ENCODE peak calls at places on chromosomes 6 and 20, in seven cellular contexts. E is PC-3, X is lower lobe of right lung, N is caudate nucleus, U is pancreas, Q is OCI-LY7, W is endodermal cell. Z is an unnamed sample.
A peak's percentile ranks its signal among the peaks of the same experiment; 100 is the strongest.

GRCh38 chr20:21577551-21577950 is 63.7 kb upstream of the NKX2-2 start:
- DNase-seq in X (no peak), W (no peak), N (no peak), Q (no peak), U (no peak), E (no peak), Z (no peak)

GRCh38 chr20:36572701-36573102 is 695 bp upstream of the TGIF2 start:
- DNase-seq in U (peak; percentile 30), W (no peak), N (no peak), X (no peak), E (no peak), Q (no peak), Z (peak; percentile 61)

GRCh38 chr6:151716446-151717047 is 90.9 kb upstream of the ESR1 start:
- DNase-seq in X (peak; percentile 54), W (peak; percentile 78), Q (peak; percentile 14), N (no peak), E (peak; percentile 56), U (no peak), Z (peak; percentile 16)

GRCh38 chr6:97524846-97525245 is 241.8 kb upstream of the MMS22L start:
- DNase-seq in X (no peak), W (peak; percentile 88), E (peak; percentile 2), U (no peak), N (no peak), Q (no peak), Z (no peak)

GRCh38 chr6:122789078-122789861 is at the start of gene SMPDL3A:
- DNase-seq in N (peak; percentile 31), X (peak; percentile 83), Q (no peak), E (peak; percentile 72), U (peak; percentile 80), W (peak; percentile 93), Z (no peak)

GRCh38 chr20:37538003-37538402 is 10.3 kb upstream of the BLCAP start:
- DNase-seq in X (no peak), U (no peak), Q (no peak), W (peak; percentile 38), N (no peak), E (peak; percentile 86), Z (no peak)

GRCh38 chr6:70954750-70955149 is 2.1 kb downstream of the B3GAT2 start:
- DNase-seq in Q (no peak), U (no peak), N (no peak), X (no peak), E (no peak), W (peak; percentile 49), Z (no peak)

GRCh38 chr6:100342830-100343229 is 121.9 kb downstream of the SIM1 start:
- DNase-seq in U (no peak), E (no peak), W (no peak), Q (no peak), N (no peak), X (no peak), Z (no peak)

GRCh38 chr20:4519530-4519929 is 202.2 kb upstream of the PRND start:
- DNase-seq in N (no peak), X (peak; percentile 46), Q (no peak), U (no peak), E (peak; percentile 46), W (peak; percentile 91), Z (no peak)

GRCh38 chr20:41538810-41539596 is 79.2 kb downstream of the CHD6 start:
- DNase-seq in U (no peak), W (no peak), Q (no peak), N (no peak), X (no peak), E (no peak), Z (no peak)

GRCh38 chr6:43009124-43009523 is 4.6 kb downstream of the MEA1 start:
- DNase-seq in E (peak; percentile 58), X (no peak), U (peak; percentile 42), Q (peak; percentile 74), N (no peak), W (peak; percentile 76), Z (peak; percentile 33)

GRCh38 chr6:146850238-146850896 is 251.6 kb downstream of the ADGB start:
- DNase-seq in Q (no peak), N (no peak), W (no peak), U (no peak), X (no peak), E (peak; percentile 45), Z (no peak)

GRCh38 chr20:18224968-18225568 is 63.3 kb upstream of the ZNF133 start:
- DNase-seq in E (peak; percentile 82), N (peak; percentile 27), W (peak; percentile 77), X (no peak), U (peak; percentile 39), Q (no peak), Z (no peak)

GRCh38 chr20:14561733-14562132 is 224.3 kb upstream of the FLRT3 start:
- DNase-seq in W (no peak), N (no peak), Q (no peak), E (no peak), X (no peak), U (no peak), Z (no peak)

GRCh38 chr20:34111057-34111711 is 859 bp downstream of the EIF2S2 start:
- DNase-seq in N (no peak), W (no peak), X (no peak), Q (peak; percentile 38), E (peak; percentile 38), U (no peak), Z (no peak)

GRCh38 chr6:33431880-33432541 is 12.1 kb downstream of the SYNGAP1 start:
- DNase-seq in Q (peak; percentile 81), E (no peak), U (no peak), N (no peak), X (peak; percentile 39), W (peak; percentile 67), Z (no peak)

GRCh38 chr20:9279905-9280304 is 211.0 kb downstream of the PLCB4 start:
- DNase-seq in W (no peak), U (no peak), N (no peak), E (no peak), Q (no peak), X (no peak), Z (no peak)

GRCh38 chr20:15031546-15032351 is 694.3 kb upstream of the FLRT3 start:
- DNase-seq in W (no peak), E (no peak), N (no peak), Q (no peak), X (no peak), U (no peak), Z (no peak)

GRCh38 chr6:41970436-41970846 is 28.8 kb upstream of the CCND3 start:
- DNase-seq in W (no peak), N (no peak), X (peak; percentile 77), E (no peak), Q (peak; percentile 21), U (no peak), Z (no peak)

GRCh38 chr20:37837934-37838333 is 65.0 kb upstream of the VSTM2L start:
- DNase-seq in W (no peak), N (no peak), X (no peak), E (no peak), Q (no peak), U (no peak), Z (no peak)

GRCh38 chr20:37529968-37530600 is 2.4 kb upstream of the BLCAP start:
- DNase-seq in U (no peak), E (no peak), Q (no peak), W (no peak), X (no peak), N (no peak), Z (no peak)

GRCh38 chr6:6612308-6612707 is 23.8 kb downstream of the LY86 start:
- DNase-seq in U (no peak), E (no peak), X (no peak), N (no peak), W (no peak), Q (no peak), Z (no peak)

GRCh38 chr6:22622390-22622789 is 53.0 kb downstream of the HDGFL1 start:
- DNase-seq in W (no peak), X (no peak), E (no peak), Q (no peak), U (no peak), N (no peak), Z (no peak)
- H3K27ac ChIP-seq in W (no peak overlapping the region), X (no peak overlapping the region), E (no peak overlapping the region), Q (no peak overlapping the region), U (no peak overlapping the region), N (no peak overlapping the region), Z (no peak overlapping the region)

GRCh38 chr20:2483504-2483903 is 12.9 kb upstream of the SNRPB start:
- DNase-seq in U (no peak), N (no peak), E (no peak), Q (no peak), X (no peak), W (no peak), Z (no peak)

GRCh38 chr20:2480381-2480780 is 9.8 kb upstream of the SNRPB start:
- DNase-seq in U (no peak), X (no peak), E (no peak), W (no peak), Q (no peak), N (no peak), Z (no peak)

GRCh38 chr20:2485080-2485479 is 14.5 kb upstream of the SNRPB start:
- DNase-seq in Q (no peak), N (no peak), E (no peak), X (no peak), U (no peak), W (no peak), Z (no peak)

DNA sequence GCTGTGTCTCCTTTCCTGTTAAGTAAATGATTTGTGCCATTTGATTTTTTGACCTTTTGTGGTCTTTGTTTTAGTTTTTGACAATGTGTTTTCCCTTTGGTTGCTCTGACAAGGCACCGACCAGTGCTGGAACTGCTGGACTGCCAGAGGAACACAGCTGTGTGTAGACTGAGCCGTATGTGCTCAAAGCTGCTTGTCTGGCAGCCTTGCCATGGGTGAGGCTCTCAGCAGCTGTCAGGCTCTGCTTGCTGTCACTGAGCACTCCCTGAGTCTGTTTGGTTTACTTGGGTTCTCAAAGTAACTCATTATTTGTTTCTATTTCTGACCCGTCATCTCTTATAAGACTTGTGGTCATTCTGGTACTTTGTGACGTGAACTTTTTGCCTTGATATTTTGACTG is 15.1 kb upstream of the SNRPB start:
- DNase-seq in Q (no peak), U (no peak), W (no peak), X (no peak), N (no peak), E (no peak), Z (no peak)
- H3K27ac ChIP-seq in Q (no peak overlapping the region), U (no peak overlapping the region), W (no peak overlapping the region), X (no peak overlapping the region), N (no peak overlapping the region), E (no peak overlapping the region), Z (no peak overlapping the region)

GRCh38 chr6:150420428-150420827 is 51.6 kb downstream of the IYD start:
- DNase-seq in X (no peak), Q (no peak), E (no peak), W (no peak), N (no peak), U (no peak), Z (no peak)

GRCh38 chr6:150417247-150417646 is 48.4 kb downstream of the IYD start:
- DNase-seq in Q (no peak), X (no peak), W (no peak), E (no peak), U (no peak), N (no peak), Z (no peak)

GRCh38 chr6:150420926-150421325 is 52.1 kb downstream of the IYD start:
- DNase-seq in N (no peak), X (no peak), U (no peak), E (no peak), Q (no peak), W (no peak), Z (no peak)

GRCh38 chr6:150417899-150418824 is 49.4 kb downstream of the IYD start:
- DNase-seq in E (peak; percentile 86), U (peak; percentile 29), W (no peak), X (no peak), Q (peak; percentile 91), N (no peak), Z (no peak)

GRCh38 chr6:150418825-150419594 is 50.2 kb downstream of the IYD start:
- DNase-seq in E (peak; percentile 59), W (peak; percentile 85), N (no peak), U (peak; percentile 62), X (peak; percentile 78), Q (peak; percentile 47), Z (peak; percentile 23)
- H3K27ac ChIP-seq in E (peak overlapping the region; percentile 78), W (no peak overlapping the region), N (no peak overlapping the region), U (peak overlapping the region; percentile 46), X (peak overlapping the region; percentile 64), Q (peak overlapping the region; percentile 9), Z (no peak overlapping the region)

GRCh38 chr6:155543141-155543870 is 87.7 kb upstream of the NOX3 start:
- DNase-seq in X (no peak), U (no peak), Q (no peak), W (no peak), N (no peak), E (no peak), Z (no peak)
- H3K27ac ChIP-seq in X (no peak overlapping the region), U (no peak overlapping the region), Q (no peak overlapping the region), W (no peak overlapping the region), N (no peak overlapping the region), E (no peak overlapping the region), Z (no peak overlapping the region)

Z was measured in CD4-positive, alpha-beta T cell.